ENCODE peak calls at places on chromosomes 6 and 20, in six cellular contexts. F is coronary artery, A is left ventricle myocardium inferior, M is colonic mucosa, T is heart right ventricle, Y is GM23248. W is an unnamed sample.

GRCh38 chr6:89826029-89826528 is 3.6 kb upstream of the CASP8AP2 start:
- DNase-seq in F (no peak), A (no peak), M (no peak), T (no peak), Y (peak), W (no peak)

GRCh38 chr6:684831-685636 is 7.9 kb downstream of the EXOC2 start:
- DNase-seq in F (no peak), A (no peak), M (no peak), T (no peak), Y (peak), W (no peak)

GRCh38 chr6:170102582-170103481 is 188.0 kb downstream of the DLL1 start:
- DNase-seq in F (peak), A (no peak), M (peak), T (no peak), Y (no peak), W (no peak)

GRCh38 chr6:26249959-26250805 is 114.8 kb upstream of the BTN3A2 start:
- DNase-seq in F (no peak), A (peak), M (peak), T (peak), Y (peak), W (no peak)

GRCh38 chr6:135281227-135281626 is 100.1 kb downstream of the MYB start:
- DNase-seq in F (no peak), A (no peak), M (no peak), T (no peak), Y (no peak), W (no peak)

GRCh38 chr6:43378631-43379030 is 9.2 kb upstream of the ZNF318 start:
- DNase-seq in F (no peak), A (no peak), M (no peak), T (no peak), Y (no peak), W (no peak)

GRCh38 chr20:35196313-35196712 is 24.4 kb downstream of the PROCR start:
- DNase-seq in F (no peak), A (no peak), M (no peak), T (no peak), Y (peak), W (no peak)

GRCh38 chr6:21049572-21049971 is 515.3 kb downstream of the CDKAL1 start:
- DNase-seq in F (no peak), A (no peak), M (no peak), T (no peak), Y (peak), W (no peak)

GRCh38 chr20:51131806-51132205 is 108.9 kb upstream of the KCNG1 start:
- DNase-seq in F (no peak), A (no peak), M (peak), T (no peak), Y (no peak), W (no peak)

GRCh38 chr20:44447827-44448419 is 27.8 kb upstream of the TTPAL start:
- DNase-seq in F (no peak), A (no peak), M (no peak), T (no peak), Y (no peak), W (no peak)
- H3K4me3 ChIP-seq in F (no peak), A (no peak), M (no peak), T (no peak), Y (no peak), W (no peak)

GRCh38 chr20:8400461-8400860 is 268.4 kb downstream of the PLCB1 start:
- DNase-seq in F (no peak), A (no peak), M (no peak), T (no peak), Y (no peak), W (no peak)

GRCh38 chr20:8398289-8399051 is 266.4 kb downstream of the PLCB1 start:
- DNase-seq in F (no peak), A (no peak), M (no peak), T (no peak), Y (no peak), W (no peak)

GRCh38 chr20:8402798-8403197 is 270.7 kb downstream of the PLCB1 start:
- DNase-seq in F (no peak), A (no peak), M (no peak), T (no peak), Y (no peak), W (no peak)

GRCh38 chr20:8401491-8401890 is 269.4 kb downstream of the PLCB1 start:
- DNase-seq in F (no peak), A (no peak), M (no peak), T (no peak), Y (no peak), W (no peak)

GRCh38 chr20:8399963-8400362 is 267.9 kb downstream of the PLCB1 start:
- DNase-seq in F (no peak), A (no peak), M (no peak), T (no peak), Y (no peak), W (no peak)
- H3K4me3 ChIP-seq in F (no peak), A (no peak), M (no peak), T (no peak), Y (no peak), W (no peak)

GRCh38 chr20:13996265-13996664 is 949 bp downstream of the MACROD2 start:
- DNase-seq in F (no peak), A (no peak), M (peak), T (no peak), Y (peak), W (no peak)
- H3K4me3 ChIP-seq in F (peak), A (peak), M (peak), T (peak), Y (peak), W (peak)

GRCh38 chr20:53736122-53736756 is 142.6 kb upstream of the ZNF217 start:
- DNase-seq in F (no peak), A (no peak), M (no peak), T (no peak), Y (peak), W (no peak)
- H3K4me3 ChIP-seq in F (no peak), A (peak), M (no peak), T (peak), Y (peak), W (no peak)